ENCODE peak calls at places on chromosomes 7 and 10, in eight cellular contexts. A is heart left ventricle, D is adrenal gland, E is neural progenitor cell, H is gastrocnemius medialis, O is heart right ventricle, Q is fibroblast of lung, J is colonic mucosa. M is an unnamed sample.

GRCh38 chr7:74604326-74605020 is 53.0 kb upstream of the GTF2I start:
- DNase-seq in A (no peak), D (peak; percentile 70), E (no peak), H (peak; percentile 89), O (no peak), Q (no peak), J (peak; percentile 76), M (peak; percentile 79)

GRCh38 chr10:79402951-79403350 is 42.5 kb downstream of the ZCCHC24 start:
- DNase-seq in A (peak; percentile 22), D (no peak), E (no peak), H (peak; percentile 12), O (no peak), Q (no peak), J (no peak), M (no peak)

GRCh38 chr7:18538554-18539250 is 43.2 kb downstream of the HDAC9 start:
- DNase-seq in A (no peak), D (no peak), E (no peak), H (no peak), O (no peak), Q (no peak), J (no peak), M (no peak)

GRCh38 chr10:30918651-30919050 is 113.0 kb downstream of the ZNF438 start:
- DNase-seq in A (no peak), D (no peak), E (no peak), H (no peak), O (no peak), Q (no peak), J (no peak), M (no peak)

GRCh38 chr7:131552053-131552452 is 4.4 kb downstream of the PODXL start:
- DNase-seq in A (no peak), D (no peak), E (no peak), H (no peak), O (no peak), Q (no peak), J (no peak), M (no peak)

GRCh38 chr10:50883624-50884023 is 1.8 kb downstream of the A1CF start:
- DNase-seq in A (no peak), D (no peak), E (no peak), H (no peak), O (no peak), Q (no peak), J (no peak), M (no peak)

GRCh38 chr7:14381306-14381705 is 391.8 kb upstream of the ETV1 start:
- DNase-seq in A (no peak), D (no peak), E (no peak), H (no peak), O (no peak), Q (peak; percentile 79), J (no peak), M (no peak)

GRCh38 chr10:58299580-58299979 is 30.6 kb downstream of the CISD1 start:
- DNase-seq in A (peak; percentile 53), D (peak; percentile 30), E (peak; percentile 70), H (peak; percentile 34), O (peak; percentile 56), Q (peak; percentile 43), J (peak; percentile 76), M (peak; percentile 27)

GRCh38 chr7:150977382-150978135 is 562 bp downstream of the KCNH2 start:
- DNase-seq in A (peak; percentile 59), D (no peak), E (peak; percentile 43), H (no peak), O (no peak), Q (no peak), J (no peak), M (no peak)

GRCh38 chr10:113021268-113022028 is 71.4 kb downstream of the TCF7L2 start:
- DNase-seq in A (no peak), D (no peak), E (no peak), H (no peak), O (no peak), Q (no peak), J (no peak), M (no peak)

GRCh38 chr10:72826346-72826745 is 67.2 kb upstream of the OIT3 start:
- DNase-seq in A (no peak), D (no peak), E (no peak), H (no peak), O (no peak), Q (no peak), J (no peak), M (no peak)

GRCh38 chr10:72830625-72831024 is 62.9 kb upstream of the OIT3 start:
- DNase-seq in A (no peak), D (no peak), E (no peak), H (no peak), O (no peak), Q (no peak), J (no peak), M (no peak)

GRCh38 chr10:72825163-72825562 is 68.4 kb upstream of the OIT3 start:
- DNase-seq in A (no peak), D (no peak), E (no peak), H (no peak), O (no peak), Q (no peak), J (no peak), M (no peak)

GRCh38 chr10:72831696-72832355 is 61.7 kb upstream of the OIT3 start:
- DNase-seq in A (no peak), D (no peak), E (no peak), H (no peak), O (no peak), Q (no peak), J (no peak), M (no peak)

DNA sequence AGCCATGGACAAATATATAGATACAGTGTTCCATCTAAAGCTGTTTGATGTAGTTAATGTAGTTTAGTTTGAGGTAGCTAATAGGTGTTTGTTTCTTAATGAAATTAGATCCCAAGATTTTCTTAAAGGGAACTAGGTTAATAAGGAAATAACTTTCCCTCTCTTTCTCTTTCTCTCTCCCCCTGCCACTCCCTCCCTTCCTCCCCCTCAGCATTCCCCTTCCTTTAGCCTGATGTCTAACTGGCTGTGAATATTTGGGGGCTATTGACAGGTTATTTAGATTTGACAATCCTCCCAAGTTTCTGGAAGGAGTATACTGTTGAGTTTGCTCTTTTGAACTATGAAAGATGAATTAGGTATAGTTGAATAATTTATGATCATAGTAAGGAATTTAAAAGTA is 65.2 kb upstream of the OIT3 start:
- DNase-seq in A (no peak), D (no peak), E (no peak), H (no peak), O (no peak), Q (no peak), J (no peak), M (no peak)
- H3K4me1 ChIP-seq in A (no peaks in the 10 kb centered on the region), D (no peaks in the 10 kb centered on the region), E (no peaks in the 10 kb centered on the region), H (peaks cover 62% of the 10 kb centered on the region), O (peaks cover 28% of the 10 kb centered on the region), Q (peaks cover 10% of the 10 kb centered on the region), J (no peaks in the 10 kb centered on the region), M (peaks cover 72% of the 10 kb centered on the region)

DNA sequence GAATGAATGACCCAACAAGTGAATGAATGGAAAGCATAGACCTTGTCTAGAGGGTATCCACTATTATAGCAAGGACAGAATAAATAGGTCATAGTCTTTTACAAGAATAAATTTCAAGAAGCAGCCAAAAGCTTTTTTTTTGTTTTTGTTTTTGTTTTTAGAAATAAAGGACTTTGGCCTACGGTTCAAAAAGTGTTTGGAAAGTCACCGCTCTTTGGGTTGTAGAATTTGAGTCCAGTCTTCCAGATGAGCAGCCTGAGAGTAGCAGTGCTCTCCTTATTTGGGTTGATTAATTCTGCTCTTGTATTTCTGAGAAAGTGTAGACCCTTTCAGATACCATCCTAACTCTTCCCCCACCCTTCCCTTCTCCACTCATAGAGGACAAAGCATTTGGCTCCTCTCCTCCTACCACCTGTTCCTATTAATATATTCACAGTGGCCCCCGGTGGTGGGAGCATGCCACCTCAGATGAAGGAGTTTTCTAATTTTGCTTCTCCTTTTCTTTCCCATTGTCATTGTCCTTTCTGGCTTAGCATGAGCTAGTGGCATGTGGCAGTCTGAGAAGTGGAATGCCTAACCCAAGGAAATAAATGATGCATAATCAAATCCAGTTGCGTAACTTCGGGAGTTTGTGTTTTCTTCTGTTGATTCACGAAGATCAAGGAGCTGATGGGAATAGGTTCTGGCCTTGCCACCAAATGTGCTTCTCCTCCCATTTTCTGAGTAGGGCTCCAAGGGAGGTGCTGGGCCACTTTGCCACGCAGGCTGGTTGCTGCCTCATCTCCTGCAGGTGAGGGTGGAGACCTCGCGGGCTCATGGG is 114.7 kb downstream of the CHN2 start:
- DNase-seq in A (no peak), D (no peak), E (no peak), H (no peak), O (no peak), Q (no peak), J (no peak), M (no peak)
- TF ChIP-seq CTCF in A (no peak), D (peak; percentile 15), E (peak; percentile 24), H (no peak), O (no peak), Q (no peak), J (no peak), M (no peak)

GRCh38 chr10:33265621-33266020 is 68.8 kb downstream of the NRP1 start:
- DNase-seq in A (no peak), D (no peak), E (no peak), H (no peak), O (no peak), Q (no peak), J (peak; percentile 66), M (no peak)
- H3K36me3 ChIP-seq in A (peaks cover 100% of the 10 kb centered on the region), D (peaks cover 54% of the 10 kb centered on the region), E (no peaks in the 10 kb centered on the region), H (peaks cover 15% of the 10 kb centered on the region), O (peaks cover 98% of the 10 kb centered on the region), Q (peaks cover 12% of the 10 kb centered on the region), J (no peaks in the 10 kb centered on the region), M (peaks cover 58% of the 10 kb centered on the region)

GRCh38 chr7:94440460-94441039 is 45.9 kb downstream of the COL1A2 start:
- DNase-seq in A (no peak), D (no peak), E (no peak), H (no peak), O (no peak), Q (peak; percentile 77), J (peak; percentile 57), M (no peak)
- H3K4me1 ChIP-seq in A (no peaks in the 10 kb centered on the region), D (peaks cover 9% of the 10 kb centered on the region), E (peaks cover 16% of the 10 kb centered on the region), H (no peaks in the 10 kb centered on the region), O (no peaks in the 10 kb centered on the region), Q (no peaks in the 10 kb centered on the region), J (no peaks in the 10 kb centered on the region), M (no peaks in the 10 kb centered on the region)

GRCh38 chr10:17183110-17183509 is 18.4 kb downstream of the TRDMT1 start:
- DNase-seq in A (no peak), D (no peak), E (no peak), H (no peak), O (no peak), Q (no peak), J (no peak), M (no peak)
- TF ChIP-seq CTCF in A (no peak), D (no peak), E (no peak), H (no peak), O (no peak), Q (no peak), J (no peak), M (no peak)

GRCh38 chr10:73818402-73818801 is 7.0 kb upstream of the NDST2 start:
- DNase-seq in A (no peak), D (no peak), E (no peak), H (no peak), O (no peak), Q (no peak), J (no peak), M (no peak)
- H3K36me3 ChIP-seq in A (peaks cover 36% of the 10 kb centered on the region), D (peaks cover 21% of the 10 kb centered on the region), E (no peaks in the 10 kb centered on the region), H (peaks cover 29% of the 10 kb centered on the region), O (peaks cover 63% of the 10 kb centered on the region), Q (peaks cover 9% of the 10 kb centered on the region), J (no peaks in the 10 kb centered on the region), M (peaks cover 3% of the 10 kb centered on the region)

M was measured in psoas muscle.